ENCODE peak calls at places on chromosomes 12 and 14, in ten cellular contexts. One of them, this sample, is unnamed.

GRCh38 chr14:94038510-94038909 is 12.4 kb downstream of the OTUB2 start:
- DNase-seq in A549: no peak
- DNase-seq in sigmoid colon: no peak
- DNase-seq in heart left ventricle: no peak
- DNase-seq in esophagus muscularis mucosa: no peak
- DNase-seq in lower leg skin: no peak
- DNase-seq in Peyer's patch: no peak
- DNase-seq in testis: no peak
- DNase-seq in tibial nerve: no peak
- DNase-seq in HCT116: no peak
- DNase-seq in this sample: no peak

GRCh38 chr12:91361864-91362263 is 179.2 kb upstream of the DCN start:
- DNase-seq in Peyer's patch: no peak
- DNase-seq in sigmoid colon: no peak
- DNase-seq in HCT116: peak; percentile 37
- DNase-seq in lower leg skin: no peak
- DNase-seq in esophagus muscularis mucosa: no peak
- DNase-seq in testis: no peak
- DNase-seq in A549: peak; percentile 55
- DNase-seq in tibial nerve: no peak
- DNase-seq in heart left ventricle: no peak
- DNase-seq in this sample: no peak

GRCh38 chr14:34361504-34362011 is 100.5 kb downstream of the SPTSSA start:
- DNase-seq in Peyer's patch: no peak
- DNase-seq in A549: no peak
- DNase-seq in sigmoid colon: no peak
- DNase-seq in testis: no peak
- DNase-seq in lower leg skin: no peak
- DNase-seq in heart left ventricle: peak; percentile 32
- DNase-seq in tibial nerve: no peak
- DNase-seq in HCT116: no peak
- DNase-seq in esophagus muscularis mucosa: no peak
- DNase-seq in this sample: peak; percentile 94

GRCh38 chr12:54371328-54372112 is 7.2 kb upstream of the GPR84 start:
- DNase-seq in tibial nerve: peak; percentile 64
- DNase-seq in Peyer's patch: no peak
- DNase-seq in heart left ventricle: peak; percentile 87
- DNase-seq in testis: peak; percentile 50
- DNase-seq in sigmoid colon: peak; percentile 91
- DNase-seq in esophagus muscularis mucosa: no peak
- DNase-seq in lower leg skin: peak; percentile 94
- DNase-seq in HCT116: no peak
- DNase-seq in A549: no peak
- DNase-seq in this sample: no peak

GRCh38 chr14:75748340-75748739 is 87.3 kb downstream of the TTLL5 start:
- DNase-seq in sigmoid colon: no peak
- DNase-seq in A549: no peak
- DNase-seq in Peyer's patch: no peak
- DNase-seq in lower leg skin: no peak
- DNase-seq in HCT116: no peak
- DNase-seq in esophagus muscularis mucosa: no peak
- DNase-seq in heart left ventricle: no peak
- DNase-seq in testis: no peak
- DNase-seq in tibial nerve: no peak
- DNase-seq in this sample: no peak

GRCh38 chr14:99137913-99138571 is 134.0 kb downstream of the BCL11B start:
- DNase-seq in lower leg skin: peak; percentile 52
- DNase-seq in sigmoid colon: peak; percentile 47
- DNase-seq in testis: peak; percentile 11
- DNase-seq in HCT116: peak; percentile 69
- DNase-seq in heart left ventricle: no peak
- DNase-seq in tibial nerve: no peak
- DNase-seq in A549: peak; percentile 18
- DNase-seq in Peyer's patch: no peak
- DNase-seq in esophagus muscularis mucosa: no peak
- DNase-seq in this sample: peak; percentile 64

GRCh38 chr14:92665699-92666110 is 82.7 kb downstream of the LGMN start:
- DNase-seq in Peyer's patch: no peak
- DNase-seq in esophagus muscularis mucosa: no peak
- DNase-seq in sigmoid colon: no peak
- DNase-seq in testis: no peak
- DNase-seq in A549: no peak
- DNase-seq in lower leg skin: no peak
- DNase-seq in tibial nerve: no peak
- DNase-seq in HCT116: no peak
- DNase-seq in heart left ventricle: no peak
- DNase-seq in this sample: no peak

GRCh38 chr14:77323571-77323970 is 2.7 kb downstream of the GSTZ1 start:
- DNase-seq in HCT116: no peak
- DNase-seq in A549: no peak
- DNase-seq in sigmoid colon: peak; percentile 49
- DNase-seq in tibial nerve: no peak
- DNase-seq in esophagus muscularis mucosa: no peak
- DNase-seq in heart left ventricle: no peak
- DNase-seq in lower leg skin: peak; percentile 62
- DNase-seq in Peyer's patch: no peak
- DNase-seq in testis: no peak
- DNase-seq in this sample: no peak

GRCh38 chr12:20415013-20415412 is 46.7 kb downstream of the PDE3A start:
- DNase-seq in tibial nerve: no peak
- DNase-seq in heart left ventricle: peak; percentile 59
- DNase-seq in testis: no peak
- DNase-seq in lower leg skin: no peak
- DNase-seq in HCT116: no peak
- DNase-seq in sigmoid colon: no peak
- DNase-seq in esophagus muscularis mucosa: no peak
- DNase-seq in A549: no peak
- DNase-seq in Peyer's patch: no peak
- DNase-seq in this sample: no peak

GRCh38 chr14:68548194-68549056 is 244.4 kb downstream of the ZFP36L1 start:
- DNase-seq in testis: peak; percentile 96
- DNase-seq in HCT116: peak; percentile 82
- DNase-seq in tibial nerve: peak; percentile 83
- DNase-seq in esophagus muscularis mucosa: peak; percentile 94
- DNase-seq in sigmoid colon: peak; percentile 98
- DNase-seq in heart left ventricle: peak; percentile 95
- DNase-seq in Peyer's patch: no peak
- DNase-seq in A549: peak; percentile 89
- DNase-seq in lower leg skin: peak; percentile 98
- DNase-seq in this sample: peak; percentile 98

DNA sequence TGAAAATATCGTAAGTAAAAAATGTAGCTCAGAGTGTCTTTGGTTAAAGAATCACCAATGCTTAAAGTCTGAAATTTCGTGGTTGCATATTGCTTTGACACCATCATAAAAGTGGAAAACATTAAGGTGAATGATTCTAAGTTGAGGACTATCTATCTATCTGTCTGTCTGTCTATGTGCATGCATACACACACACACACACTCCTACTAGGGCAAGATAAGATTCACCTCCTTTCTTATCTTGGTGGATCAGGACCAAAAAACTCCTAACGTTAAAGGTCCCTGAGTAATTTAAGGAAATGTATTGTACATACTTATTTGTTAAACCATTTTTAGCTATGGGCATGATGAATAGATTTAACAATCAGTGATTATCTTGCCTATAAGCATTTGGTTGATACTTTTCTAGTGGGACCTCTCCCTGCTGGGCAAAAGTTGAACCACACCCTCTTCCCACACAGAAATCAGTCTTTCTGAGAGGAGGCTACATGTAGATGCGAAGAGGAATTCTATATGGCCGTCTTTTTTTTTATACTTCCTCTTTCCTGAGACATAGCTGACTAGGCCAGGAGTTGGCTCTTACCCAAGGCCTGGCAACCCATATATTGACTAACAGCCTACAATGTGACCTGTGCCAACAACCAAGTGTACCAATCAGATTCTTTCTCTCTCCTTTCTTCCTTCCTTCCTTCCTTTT is 19.3 kb upstream of the LLPH start:
- DNase-seq in sigmoid colon: no peak
- DNase-seq in esophagus muscularis mucosa: no peak
- DNase-seq in lower leg skin: no peak
- DNase-seq in testis: no peak
- DNase-seq in A549: no peak
- DNase-seq in heart left ventricle: peak; percentile 35
- DNase-seq in tibial nerve: peak; percentile 14
- DNase-seq in HCT116: no peak
- DNase-seq in Peyer's patch: no peak
- DNase-seq in this sample: no peak
- TF ChIP-seq POLR2A in sigmoid colon: no peak
- TF ChIP-seq POLR2A in esophagus muscularis mucosa: no peak
- TF ChIP-seq POLR2A in lower leg skin: no peak
- TF ChIP-seq POLR2A in testis: no peak
- TF ChIP-seq POLR2A in A549: no peak
- TF ChIP-seq POLR2A in heart left ventricle: no peak
- TF ChIP-seq POLR2A in tibial nerve: no peak
- TF ChIP-seq POLR2A in HCT116: no peak
- TF ChIP-seq POLR2A in Peyer's patch: no peak
- TF ChIP-seq POLR2A in this sample: no peak

GRCh38 chr12:104319028-104319427 is 15.5 kb downstream of the EID3 start:
- DNase-seq in tibial nerve: no peak
- DNase-seq in Peyer's patch: no peak
- DNase-seq in lower leg skin: no peak
- DNase-seq in sigmoid colon: no peak
- DNase-seq in testis: no peak
- DNase-seq in HCT116: no peak
- DNase-seq in esophagus muscularis mucosa: no peak
- DNase-seq in A549: no peak
- DNase-seq in heart left ventricle: no peak
- DNase-seq in this sample: no peak

GRCh38 chr12:104314242-104314614 is 10.7 kb downstream of the EID3 start:
- DNase-seq in esophagus muscularis mucosa: no peak
- DNase-seq in heart left ventricle: no peak
- DNase-seq in Peyer's patch: no peak
- DNase-seq in sigmoid colon: no peak
- DNase-seq in testis: no peak
- DNase-seq in tibial nerve: no peak
- DNase-seq in lower leg skin: no peak
- DNase-seq in HCT116: no peak
- DNase-seq in A549: no peak
- DNase-seq in this sample: no peak

GRCh38 chr12:104315326-104316224 is 12.0 kb downstream of the EID3 start:
- DNase-seq in esophagus muscularis mucosa: no peak
- DNase-seq in A549: no peak
- DNase-seq in heart left ventricle: no peak
- DNase-seq in testis: no peak
- DNase-seq in sigmoid colon: no peak
- DNase-seq in HCT116: no peak
- DNase-seq in tibial nerve: no peak
- DNase-seq in lower leg skin: no peak
- DNase-seq in Peyer's patch: no peak
- DNase-seq in this sample: no peak

GRCh38 chr12:104317538-104318210 is 14.1 kb downstream of the EID3 start:
- DNase-seq in A549: peak; percentile 41
- DNase-seq in esophagus muscularis mucosa: no peak
- DNase-seq in tibial nerve: no peak
- DNase-seq in HCT116: no peak
- DNase-seq in heart left ventricle: no peak
- DNase-seq in sigmoid colon: no peak
- DNase-seq in Peyer's patch: no peak
- DNase-seq in testis: no peak
- DNase-seq in lower leg skin: no peak
- DNase-seq in this sample: no peak

DNA sequence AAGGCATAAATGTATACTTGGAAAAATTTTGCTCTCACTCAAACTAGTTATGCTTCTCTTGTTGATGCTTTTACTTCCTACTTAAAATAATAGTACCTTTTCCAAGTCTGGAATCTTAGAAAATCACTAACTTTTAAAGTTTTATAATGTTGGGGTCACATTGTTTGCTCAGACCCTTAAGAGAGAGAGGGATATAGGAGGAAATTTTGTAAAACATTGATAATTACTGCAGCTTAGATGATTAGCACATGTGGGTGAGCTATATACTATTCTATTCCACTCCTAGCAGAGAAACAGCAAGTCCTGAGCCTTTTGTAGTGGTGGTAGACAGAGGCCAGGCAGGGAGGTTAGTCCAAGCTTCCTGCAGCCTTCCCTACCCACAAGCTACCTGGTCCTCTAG is 13.4 kb downstream of the EID3 start:
- DNase-seq in sigmoid colon: no peak
- DNase-seq in heart left ventricle: no peak
- DNase-seq in lower leg skin: no peak
- DNase-seq in esophagus muscularis mucosa: no peak
- DNase-seq in A549: no peak
- DNase-seq in tibial nerve: no peak
- DNase-seq in HCT116: no peak
- DNase-seq in Peyer's patch: no peak
- DNase-seq in testis: no peak
- DNase-seq in this sample: no peak
- H3K4me3 ChIP-seq in sigmoid colon: no peak overlapping the region
- H3K4me3 ChIP-seq in heart left ventricle: no peak overlapping the region
- H3K4me3 ChIP-seq in lower leg skin: no peak overlapping the region
- H3K4me3 ChIP-seq in esophagus muscularis mucosa: no peak overlapping the region
- H3K4me3 ChIP-seq in A549: no peak overlapping the region
- H3K4me3 ChIP-seq in tibial nerve: no peak overlapping the region
- H3K4me3 ChIP-seq in HCT116: no peak overlapping the region
- H3K4me3 ChIP-seq in Peyer's patch: no peak overlapping the region
- H3K4me3 ChIP-seq in testis: no peak overlapping the region
- H3K4me3 ChIP-seq in this sample: no peak overlapping the region

GRCh38 chr12:122980192-122981035 is at the start of gene ARL6IP4:
- DNase-seq in sigmoid colon: no peak
- DNase-seq in lower leg skin: peak; percentile 92
- DNase-seq in HCT116: no peak
- DNase-seq in testis: peak; percentile 63
- DNase-seq in esophagus muscularis mucosa: no peak
- DNase-seq in Peyer's patch: peak; percentile 82
- DNase-seq in A549: peak; percentile 65
- DNase-seq in heart left ventricle: peak; percentile 79
- DNase-seq in tibial nerve: no peak
- DNase-seq in this sample: no peak
- TF ChIP-seq CTCF in sigmoid colon: no peak
- TF ChIP-seq CTCF in lower leg skin: no peak
- TF ChIP-seq CTCF in HCT116: no peak
- TF ChIP-seq CTCF in testis: no peak
- TF ChIP-seq CTCF in esophagus muscularis mucosa: no peak
- TF ChIP-seq CTCF in Peyer's patch: peak; percentile 9
- TF ChIP-seq CTCF in A549: no peak
- TF ChIP-seq CTCF in heart left ventricle: no peak
- TF ChIP-seq CTCF in tibial nerve: no peak
- TF ChIP-seq CTCF in this sample: no peak

DNA sequence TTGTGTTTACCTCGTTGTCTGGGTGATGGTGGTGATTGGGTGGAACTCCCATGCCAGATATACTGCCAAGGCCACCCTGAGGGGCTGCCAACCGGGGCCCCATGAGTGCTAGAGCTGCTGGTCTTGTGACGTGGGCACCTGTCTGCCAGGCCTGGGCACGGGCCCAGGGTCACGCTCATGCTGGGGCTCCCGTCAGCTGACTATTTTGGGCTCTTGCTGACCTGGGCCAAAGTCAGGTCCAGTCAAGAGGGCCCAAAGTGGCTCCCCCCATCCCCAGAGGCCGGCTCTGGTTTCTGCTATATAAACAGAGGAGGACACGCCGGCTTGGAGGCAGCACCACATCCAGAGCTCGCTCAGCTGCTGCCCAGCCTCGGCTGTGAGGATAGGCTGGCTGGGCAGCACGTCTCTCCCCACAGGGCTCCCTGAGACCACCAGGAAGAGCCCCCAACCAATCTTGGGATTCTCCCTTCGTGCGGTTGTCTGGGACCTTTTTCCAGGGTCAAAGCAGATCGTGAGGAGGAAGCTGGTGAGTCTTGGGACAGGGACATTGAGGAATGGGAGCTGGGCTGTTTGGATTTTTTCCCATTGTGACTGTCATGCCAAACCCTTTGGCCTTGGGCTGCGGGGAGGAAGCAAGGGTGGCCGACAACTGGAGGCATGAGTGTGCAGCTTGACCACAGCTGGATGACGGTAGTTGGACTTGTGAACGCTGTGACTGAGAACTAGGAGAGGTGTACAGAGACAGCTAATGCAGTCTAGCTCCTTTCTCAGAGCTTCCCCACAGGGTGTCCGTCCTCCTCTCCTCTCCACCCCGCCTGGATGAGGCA is 7.6 kb upstream of the NR4A1 start:
- DNase-seq in lower leg skin: peak; percentile 87
- DNase-seq in testis: peak; percentile 44
- DNase-seq in A549: no peak
- DNase-seq in heart left ventricle: peak; percentile 92
- DNase-seq in HCT116: no peak
- DNase-seq in esophagus muscularis mucosa: no peak
- DNase-seq in sigmoid colon: peak; percentile 90
- DNase-seq in tibial nerve: no peak
- DNase-seq in Peyer's patch: no peak
- DNase-seq in this sample: no peak
- TF ChIP-seq POLR2A in lower leg skin: no peak
- TF ChIP-seq POLR2A in testis: no peak
- TF ChIP-seq POLR2A in A549: no peak
- TF ChIP-seq POLR2A in heart left ventricle: peak; percentile 87
- TF ChIP-seq POLR2A in HCT116: no peak
- TF ChIP-seq POLR2A in esophagus muscularis mucosa: no peak
- TF ChIP-seq POLR2A in sigmoid colon: no peak
- TF ChIP-seq POLR2A in tibial nerve: no peak
- TF ChIP-seq POLR2A in Peyer's patch: no peak
- TF ChIP-seq POLR2A in this sample: no peak